ENCODE peak calls at places on chromosomes 5 and 9, in eight cellular contexts. N is psoas muscle; V is thyroid gland; C is CD4-positive, CD25-positive, alpha-beta regulatory T cell; T is effector memory CD4-positive, alpha-beta T cell; E is H1; D is neural progenitor cell; H is A673. U is an unnamed sample.
A peak's percentile ranks its signal among the peaks of the same experiment; 100 is the strongest.

GRCh38 chr5:95850391-95850894 is 27.9 kb upstream of the GLRX start:
- DNase-seq in D (no peak), E (no peak), V (peak; percentile 35), H (no peak), T (no peak), C (no peak), N (no peak), U (no peak)

GRCh38 chr5:74613283-74613682 is 27.2 kb downstream of the ENC1 start:
- DNase-seq in T (no peak), E (no peak), N (no peak), C (no peak), D (no peak), H (no peak), V (no peak), U (no peak)

GRCh38 chr5:154461531-154461930 is 15.7 kb downstream of the SAP30L start:
- DNase-seq in D (no peak), T (no peak), N (no peak), C (no peak), H (peak; percentile 56), E (no peak), V (no peak), U (peak; percentile 81)

GRCh38 chr9:70901741-70902140 is 219.7 kb downstream of the TRPM3 start:
- DNase-seq in E (no peak), T (no peak), H (no peak), N (no peak), C (no peak), V (no peak), D (no peak), U (no peak)

GRCh38 chr5:80067531-80067930 is 32.4 kb downstream of the THBS4 start:
- DNase-seq in D (no peak), T (no peak), H (no peak), C (no peak), V (no peak), N (no peak), E (no peak), U (no peak)

GRCh38 chr9:119375892-119376291 is 6.7 kb upstream of the BRINP1 start:
- DNase-seq in N (no peak), D (peak; percentile 70), V (no peak), T (no peak), C (no peak), H (peak; percentile 60), E (no peak), U (peak; percentile 55)

GRCh38 chr5:137186759-137187461 is 312.2 kb downstream of the SPOCK1 start:
- DNase-seq in H (no peak), N (peak; percentile 51), E (no peak), V (no peak), T (no peak), C (no peak), D (no peak), U (no peak)

GRCh38 chr9:105243015-105243686 is 1.3 kb upstream of the SLC44A1 start:
- DNase-seq in T (no peak), E (no peak), N (no peak), V (no peak), C (no peak), D (peak; percentile 4), H (no peak), U (no peak)

GRCh38 chr9:27303219-27303618 is 6.3 kb upstream of the EQTN start:
- DNase-seq in T (no peak), H (no peak), E (no peak), C (no peak), N (peak; percentile 16), D (peak; percentile 9), V (no peak), U (peak; percentile 28)

GRCh38 chr5:15320896-15321295 is 179.1 kb upstream of the FBXL7 start:
- DNase-seq in D (peak; percentile 41), C (no peak), T (no peak), N (no peak), V (no peak), E (no peak), H (no peak), U (no peak)

GRCh38 chr9:72984150-72984947 is 31.5 kb upstream of the ALDH1A1 start:
- DNase-seq in C (no peak), H (no peak), T (no peak), V (no peak), D (no peak), N (no peak), E (no peak), U (no peak)

GRCh38 chr5:139863855-139864558 is 68.4 kb downstream of the PSD2 start:
- DNase-seq in C (peak; percentile 27), T (peak; percentile 18), H (peak; percentile 67), E (peak; percentile 89), V (peak; percentile 75), D (peak; percentile 83), N (peak; percentile 65), U (peak; percentile 77)
- H3K27me3 ChIP-seq in C (peaks cover 2% of the 10 kb centered on the region), T (peaks cover 4% of the 10 kb centered on the region), H (peaks cover 4% of the 10 kb centered on the region), E (no peaks in the 10 kb centered on the region), V (no peaks in the 10 kb centered on the region), D (peaks cover 12% of the 10 kb centered on the region), N (no peaks in the 10 kb centered on the region), U (no peaks in the 10 kb centered on the region)

GRCh38 chr9:131707677-131708612 is 31.9 kb downstream of the RAPGEF1 start:
- DNase-seq in H (peak; percentile 59), E (no peak), T (no peak), N (peak; percentile 65), D (no peak), C (no peak), V (peak; percentile 72), U (peak; percentile 32)
- H3K4me1 ChIP-seq in H (peaks cover 44% of the 10 kb centered on the region), E (peaks cover 19% of the 10 kb centered on the region), T (peaks cover 44% of the 10 kb centered on the region), N (peaks cover 82% of the 10 kb centered on the region), D (peaks cover 26% of the 10 kb centered on the region), C (peaks cover 54% of the 10 kb centered on the region), V (peaks cover 23% of the 10 kb centered on the region), U (peaks cover 33% of the 10 kb centered on the region)

GRCh38 chr9:135324329-135324728 is 155.3 kb upstream of the PPP1R26 start:
- DNase-seq in N (no peak), T (no peak), H (no peak), C (no peak), V (no peak), D (no peak), E (no peak), U (no peak)
- H3K4me3 ChIP-seq in N (no peak overlapping the region), T (no peak overlapping the region), H (no peak overlapping the region), C (no peak overlapping the region), V (no peak overlapping the region), D (no peak overlapping the region), E (no peak overlapping the region), U (no peak overlapping the region)

GRCh38 chr9:14752271-14752670 is 29.7 kb upstream of the CER1 start:
- DNase-seq in E (no peak), H (peak; percentile 17), C (no peak), V (no peak), T (no peak), D (no peak), N (no peak), U (peak; percentile 47)

GRCh38 chr9:14747116-14747515 is 24.6 kb upstream of the CER1 start:
- DNase-seq in N (no peak), H (no peak), V (no peak), C (no peak), T (no peak), E (no peak), D (no peak), U (no peak)

GRCh38 chr9:14748373-14748772 is 25.8 kb upstream of the CER1 start:
- DNase-seq in D (no peak), C (no peak), E (no peak), H (peak; percentile 10), V (no peak), N (no peak), T (no peak), U (no peak)

GRCh38 chr9:14750871-14751270 is 28.3 kb upstream of the CER1 start:
- DNase-seq in E (no peak), V (no peak), D (no peak), C (no peak), H (no peak), N (no peak), T (no peak), U (no peak)

GRCh38 chr9:14749738-14750137 is 27.2 kb upstream of the CER1 start:
- DNase-seq in C (no peak), H (no peak), V (no peak), D (peak; percentile 9), T (no peak), E (no peak), N (no peak), U (no peak)
- H3K27me3 ChIP-seq in C (peaks cover 2% of the 10 kb centered on the region), H (no peaks in the 10 kb centered on the region), V (no peaks in the 10 kb centered on the region), D (no peaks in the 10 kb centered on the region), T (no peaks in the 10 kb centered on the region), E (no peaks in the 10 kb centered on the region), N (no peaks in the 10 kb centered on the region), U (no peaks in the 10 kb centered on the region)

U was measured in BE2C.